ENCODE peak calls at places on chromosomes 5 and 9, in four cellular contexts. C is gastrocnemius medialis, F is lower leg skin, V is H54. W is an unnamed sample.

GRCh38 chr9:128419061-128419925 is 1.4 kb upstream of the CERCAM start:
- DNase-seq in V (no peak), C (no peak), F (no peak), W (peak; percentile 37)

GRCh38 chr5:161548472-161549094 is 2.1 kb upstream of the GABRB2 start:
- DNase-seq in F (no peak), V (no peak), C (no peak), W (no peak)

GRCh38 chr5:32450952-32451351 is 6.4 kb upstream of the ZFR start:
- DNase-seq in V (no peak), F (no peak), C (no peak), W (no peak)

GRCh38 chr5:54905246-54905770 is 80.1 kb downstream of the ESM1 start:
- DNase-seq in F (no peak), C (no peak), V (no peak), W (no peak)

GRCh38 chr5:179205277-179205676 is 140.0 kb downstream of the ADAMTS2 start:
- DNase-seq in V (no peak), C (no peak), F (no peak), W (no peak)

GRCh38 chr5:143147918-143148317 is 255.6 kb downstream of the NR3C1 start:
- DNase-seq in F (no peak), V (no peak), C (no peak), W (peak; percentile 47)

GRCh38 chr9:16721972-16722371 is 148.5 kb downstream of the BNC2 start:
- DNase-seq in C (peak; percentile 71), V (no peak), F (no peak), W (peak; percentile 79)

GRCh38 chr5:83034036-83034435 is 43.2 kb downstream of the TMEM167A start:
- DNase-seq in F (no peak), C (no peak), V (no peak), W (no peak)

GRCh38 chr5:138903113-138903789 is 28.1 kb upstream of the LRRTM2 start:
- DNase-seq in C (no peak), F (no peak), V (peak; percentile 21), W (no peak)

GRCh38 chr9:134724231-134724911 is 82.8 kb downstream of the COL5A1 start:
- DNase-seq in C (no peak), F (no peak), V (no peak), W (no peak)

GRCh38 chr9:108813951-108814601 is 41.7 kb downstream of the ACTL7B start:
- DNase-seq in C (no peak), F (no peak), V (peak; percentile 73), W (no peak)

GRCh38 chr5:78647411-78647818 is 1.2 kb downstream of the LHFPL2 start:
- DNase-seq in C (no peak), V (no peak), F (peak; percentile 86), W (no peak)

GRCh38 chr5:87298687-87299362 is 31.1 kb downstream of the RASA1 start:
- DNase-seq in C (no peak), V (no peak), F (no peak), W (no peak)

GRCh38 chr5:37619353-37619752 is 220.5 kb downstream of the GDNF start:
- DNase-seq in V (no peak), C (no peak), F (no peak), W (no peak)

GRCh38 chr9:12538842-12539584 is 154.2 kb upstream of the TYRP1 start:
- DNase-seq in C (no peak), F (no peak), V (no peak), W (no peak)

GRCh38 chr9:125203259-125203658 is 2.9 kb downstream of the RABEPK start:
- DNase-seq in C (no peak), V (peak; percentile 23), F (no peak), W (no peak)

GRCh38 chr5:159708090-159708489 is 208.2 kb upstream of the ADRA1B start:
- DNase-seq in V (no peak), F (no peak), C (no peak), W (no peak)

GRCh38 chr5:97998946-97999345 is 774.5 kb upstream of the RGMB start:
- DNase-seq in F (no peak), C (no peak), V (no peak), W (no peak)

GRCh38 chr5:66246621-66247020 is 102.5 kb downstream of the SREK1 start:
- DNase-seq in C (no peak), V (no peak), F (no peak), W (no peak)

GRCh38 chr5:178204205-178205009 is at the start of gene HNRNPAB:
- DNase-seq in C (peak; percentile 94), V (peak; percentile 89), F (peak; percentile 100), W (peak; percentile 96)

GRCh38 chr5:178205749-178206047 is 1.4 kb downstream of the HNRNPAB start:
- DNase-seq in C (no peak), F (no peak), V (no peak), W (no peak)

GRCh38 chr5:178203670-178204204 is 596 bp upstream of the HNRNPAB start:
- DNase-seq in F (no peak), C (no peak), V (no peak), W (no peak)

GRCh38 chr5:178206166-178207101 is 2.1 kb downstream of the HNRNPAB start:
- DNase-seq in F (no peak), V (no peak), C (no peak), W (no peak)

GRCh38 chr5:178205010-178205748 is 846 bp downstream of the HNRNPAB start:
- DNase-seq in C (peak; percentile 50), V (peak; percentile 77), F (peak; percentile 96), W (peak; percentile 62)
- TF ChIP-seq POLR2A in C (peak; percentile 57), V (no peak), F (no peak), W (peak; percentile 51)

DNA sequence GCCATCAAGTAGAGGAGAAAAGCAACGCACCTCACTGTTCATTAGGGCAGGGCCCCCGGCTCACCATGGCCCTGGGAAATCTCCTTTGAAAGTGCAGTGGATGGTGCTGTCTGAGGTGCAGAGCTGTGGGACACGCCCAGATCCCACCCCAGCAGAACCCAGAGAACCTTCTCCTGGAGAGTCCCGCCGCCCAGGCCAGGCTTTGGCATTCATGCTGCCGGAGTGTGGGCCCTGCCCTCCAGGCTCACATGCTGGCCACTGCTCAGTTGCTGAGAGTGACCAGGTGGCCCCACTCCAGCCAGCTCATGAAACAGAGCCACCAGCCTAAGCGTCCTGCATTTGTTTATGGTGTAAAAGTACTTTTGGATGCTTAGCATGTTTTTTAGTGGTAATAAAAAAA is 23.8 kb upstream of the LRRC14B start:
- DNase-seq in V (no peak), C (no peak), F (peak; percentile 78), W (no peak)
- TF ChIP-seq POLR2A in V (no peak), C (no peak), F (no peak), W (no peak)

GRCh38 chr5:95939465-95939864 is 22.2 kb downstream of the ELL2 start:
- DNase-seq in C (no peak), V (no peak), F (no peak), W (no peak)

GRCh38 chr5:95936812-95937397 is 24.7 kb downstream of the ELL2 start:
- DNase-seq in F (no peak), C (no peak), V (no peak), W (no peak)

GRCh38 chr5:95938355-95938754 is 23.3 kb downstream of the ELL2 start:
- DNase-seq in C (no peak), F (no peak), V (no peak), W (no peak)

GRCh38 chr5:95938766-95939165 is 22.9 kb downstream of the ELL2 start:
- DNase-seq in V (no peak), C (no peak), F (no peak), W (no peak)

DNA sequence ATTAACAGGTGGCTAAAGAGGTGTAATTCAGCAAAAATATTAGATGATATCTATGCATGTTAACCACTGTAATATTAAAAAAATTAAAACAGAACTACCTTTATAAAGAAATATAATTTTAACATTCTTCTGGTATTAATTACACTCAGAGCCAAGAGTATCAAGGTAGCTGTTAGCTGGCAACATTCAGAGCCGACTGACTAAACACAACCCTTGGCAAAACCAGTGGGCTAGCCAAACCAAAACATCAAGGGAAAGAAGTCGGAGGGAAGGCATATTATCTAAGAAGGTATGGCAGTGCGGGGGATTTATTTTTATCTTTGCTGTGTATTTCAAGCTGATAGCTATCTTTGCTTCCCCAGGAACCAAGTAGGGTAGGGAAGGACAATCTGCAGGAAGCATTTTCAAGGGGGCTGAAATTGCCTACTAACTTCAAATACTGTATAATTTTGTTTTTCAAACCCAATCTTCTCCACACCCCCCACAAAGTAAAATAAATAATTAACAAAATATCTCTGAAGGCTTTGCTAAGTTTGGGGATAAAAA is 24.0 kb downstream of the ELL2 start:
- DNase-seq in F (no peak), V (no peak), C (no peak), W (no peak)
- TF ChIP-seq POLR2A in F (no peak), V (no peak), C (no peak), W (no peak)

DNA sequence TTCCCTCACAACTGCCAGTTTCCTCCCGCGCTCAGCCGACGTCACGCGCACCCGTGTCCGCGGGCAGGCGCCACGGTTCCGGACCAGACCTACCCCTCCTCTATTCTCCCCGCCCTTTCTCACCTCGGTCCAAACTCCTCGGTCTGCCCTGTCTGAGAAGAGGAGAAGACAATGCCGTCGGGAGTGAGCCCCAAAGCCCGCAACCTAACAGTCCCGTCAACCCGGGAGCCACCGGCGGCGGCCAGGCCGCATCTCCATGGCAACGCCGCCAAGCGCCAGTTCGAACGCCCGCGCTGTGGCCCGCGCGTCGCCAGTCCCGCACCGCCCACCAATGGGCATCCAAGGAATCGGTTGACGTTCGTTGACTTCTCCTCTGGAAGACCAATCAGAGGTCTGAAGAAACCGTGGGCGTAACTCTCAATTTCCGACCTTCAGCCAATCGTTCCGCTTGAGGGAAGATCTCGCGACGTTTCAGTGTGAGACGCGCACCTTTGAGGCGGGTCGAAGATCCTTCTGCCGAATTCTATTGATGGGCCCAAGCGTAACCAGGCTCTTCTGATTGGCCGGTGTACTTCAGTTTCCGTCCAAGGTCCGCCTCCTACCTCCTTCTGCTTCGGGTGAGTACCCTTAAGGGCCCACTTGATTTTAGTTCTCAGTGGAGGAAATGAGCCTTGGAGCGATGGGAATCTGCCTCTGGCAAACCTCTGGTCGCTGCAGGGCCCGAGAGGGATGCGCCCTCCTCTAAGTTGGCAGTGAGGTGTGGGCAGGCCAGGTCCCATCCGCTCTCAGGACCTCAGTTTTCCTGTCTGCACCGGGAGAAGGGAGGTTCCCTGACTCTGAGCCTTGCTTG is at the start of the genes KIF24 and NUDT2:
- DNase-seq in F (peak; percentile 99), C (peak; percentile 98), V (peak; percentile 95), W (peak; percentile 96)
- TF ChIP-seq POLR2A in F (no peak), C (peak; percentile 90), V (peak; percentile 81), W (peak; percentile 68)

GRCh38 chr9:93452710-93453046 is 703 bp downstream of the FAM120AOS start:
- DNase-seq in C (peak; percentile 7), F (no peak), V (no peak), W (no peak)

GRCh38 chr9:93453047-93453914 is at the start of gene FAM120AOS:
- DNase-seq in F (peak; percentile 99), C (peak; percentile 92), V (peak; percentile 87), W (peak; percentile 87)

GRCh38 chr9:93447642-93448041 is 3.8 kb upstream of the FAM120A start:
- DNase-seq in V (no peak), F (no peak), C (no peak), W (no peak)

GRCh38 chr9:93451762-93452709 is 551 bp downstream of the FAM120A start:
- DNase-seq in C (peak; percentile 27), V (peak; percentile 27), F (peak; percentile 92), W (peak; percentile 44)

GRCh38 chr9:93450817-93451761 is at the start of gene FAM120A:
- DNase-seq in V (peak; percentile 66), F (peak; percentile 92), C (peak; percentile 51), W (peak; percentile 61)
- TF ChIP-seq POLR2A in V (peak; percentile 49), F (peak; percentile 66), C (peak; percentile 89), W (peak; percentile 93)